ENCODE peak calls at places on chromosomes 6 and 20, in six cellular contexts. J, H, L, X, E and I are unnamed samples.

GRCh38 chr6:166483556-166484250 is 101.0 kb upstream of the MPC1 start:
- DNase-seq in E (no peak), X (no peak), H (no peak), L (no peak), J (no peak), I (no peak)

GRCh38 chr6:109052852-109053251 is 41.8 kb downstream of the SESN1 start:
- DNase-seq in X (no peak), E (no peak), L (no peak), H (no peak), J (no peak), I (no peak)

GRCh38 chr6:10411131-10411914 is 3.6 kb downstream of the TFAP2A start:
- DNase-seq in E (no peak), J (no peak), L (no peak), H (no peak), X (no peak), I (no peak)

GRCh38 chr20:366042-366718 is 14.4 kb upstream of the TRIB3 start:
- DNase-seq in X (no peak), J (no peak), L (no peak), H (no peak), E (no peak), I (no peak)

GRCh38 chr6:167350731-167351655 is 26.1 kb downstream of the TTLL2 start:
- DNase-seq in E (no peak), H (peak; percentile 68), J (peak; percentile 77), L (peak; percentile 88), X (peak; percentile 56), I (peak; percentile 60)

GRCh38 chr20:24106155-24106800 is 117.7 kb upstream of the GGTLC1 start:
- DNase-seq in L (no peak), J (no peak), E (no peak), H (no peak), X (no peak), I (no peak)

GRCh38 chr20:51365670-51366069 is 176.8 kb downstream of the NFATC2 start:
- DNase-seq in J (no peak), L (no peak), E (peak; percentile 92), H (no peak), X (peak; percentile 78), I (no peak)

GRCh38 chr6:155889405-155889804 is 433.8 kb upstream of the NOX3 start:
- DNase-seq in L (no peak), X (no peak), J (no peak), E (no peak), H (no peak), I (no peak)

GRCh38 chr20:34331838-34332237 is 28.7 kb upstream of the AHCY start:
- DNase-seq in J (no peak), H (no peak), X (no peak), E (no peak), L (no peak), I (no peak)

GRCh38 chr6:124066995-124067552 is 263.4 kb downstream of the NKAIN2 start:
- DNase-seq in H (no peak), J (no peak), E (no peak), L (no peak), X (no peak), I (no peak)
- TF ChIP-seq CTCF in H (no peak), J (no peak), E (no peak), L (no peak), X (no peak), I (no peak)

DNA sequence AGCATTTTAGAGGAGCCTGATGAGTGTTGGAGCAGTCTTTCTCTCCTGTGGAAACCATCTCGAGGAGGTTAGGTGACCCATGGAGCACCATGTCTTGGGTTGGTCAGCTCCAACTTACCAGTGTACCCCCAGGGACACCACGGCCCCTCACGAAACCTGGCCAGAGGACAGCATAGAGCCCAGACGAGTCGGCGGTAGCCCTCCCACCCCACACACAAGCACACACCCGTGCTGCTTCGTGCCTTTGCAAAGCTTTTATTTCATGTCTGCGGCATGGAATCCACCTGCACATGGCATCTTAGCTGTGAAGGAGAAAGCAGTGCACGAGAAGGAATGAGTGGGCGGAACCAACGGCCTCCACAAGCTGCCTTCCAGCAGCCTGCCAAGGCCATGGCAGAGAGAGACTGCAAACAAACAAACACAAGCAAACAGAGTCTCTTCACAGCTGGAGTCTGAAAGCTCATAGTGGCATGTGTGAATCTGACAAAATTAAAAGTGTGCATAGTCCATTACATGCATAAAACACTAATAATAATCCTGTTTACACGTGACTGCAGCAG is 53.6 kb downstream of the EZR start:
- DNase-seq in H (no peak), X (no peak), E (no peak), J (no peak), L (no peak), I (no peak)
- TF ChIP-seq CTCF in H (no peak), X (no peak), E (no peak), J (no peak), L (no peak), I (no peak)

DNA sequence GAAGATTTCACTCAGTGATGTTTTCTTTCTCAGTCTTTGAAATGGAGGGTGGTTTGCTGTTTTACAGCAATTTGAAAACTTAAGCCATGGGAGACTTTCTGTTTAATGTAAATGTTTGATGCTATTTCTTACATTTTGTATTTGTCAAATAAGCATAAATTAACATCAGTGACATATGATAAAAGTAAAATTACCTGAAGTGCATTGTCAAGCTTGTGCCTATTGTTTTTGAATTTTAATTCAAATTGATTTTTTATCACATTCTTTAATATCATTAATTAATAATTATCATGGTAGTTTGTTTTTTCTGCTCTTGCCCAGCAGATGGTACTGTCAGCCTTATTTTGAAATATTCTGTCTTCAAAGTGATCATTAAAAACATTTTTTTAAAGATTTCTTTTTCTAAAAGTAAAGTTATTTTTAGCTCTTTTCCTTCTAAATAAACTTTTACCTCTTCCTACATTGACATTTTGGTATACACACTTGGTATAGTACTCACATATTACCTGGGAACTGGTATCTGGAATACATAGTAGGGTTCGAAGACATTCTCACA is 29.1 kb downstream of the L3MBTL3 start:
- DNase-seq in L (no peak), X (no peak), J (no peak), E (peak; percentile 7), H (no peak), I (no peak)
- TF ChIP-seq CTCF in L (no peak), X (no peak), J (no peak), E (peak; percentile 50), H (peak; percentile 22), I (no peak)

GRCh38 chr6:61886608-61887259 is 399.3 kb downstream of the KHDRBS2 start:
- DNase-seq in L (no peak), E (no peak), J (no peak), H (no peak), X (no peak), I (no peak)
- TF ChIP-seq CTCF in L (no peak), E (no peak), J (no peak), H (peak; percentile 20), X (no peak), I (no peak)

GRCh38 chr6:89536230-89536629 is 102.3 kb downstream of the LYRM2 start:
- DNase-seq in H (no peak), X (no peak), L (no peak), E (no peak), J (no peak), I (no peak)
- TF ChIP-seq CTCF in H (no peak), X (no peak), L (no peak), E (no peak), J (no peak), I (no peak)

DNA sequence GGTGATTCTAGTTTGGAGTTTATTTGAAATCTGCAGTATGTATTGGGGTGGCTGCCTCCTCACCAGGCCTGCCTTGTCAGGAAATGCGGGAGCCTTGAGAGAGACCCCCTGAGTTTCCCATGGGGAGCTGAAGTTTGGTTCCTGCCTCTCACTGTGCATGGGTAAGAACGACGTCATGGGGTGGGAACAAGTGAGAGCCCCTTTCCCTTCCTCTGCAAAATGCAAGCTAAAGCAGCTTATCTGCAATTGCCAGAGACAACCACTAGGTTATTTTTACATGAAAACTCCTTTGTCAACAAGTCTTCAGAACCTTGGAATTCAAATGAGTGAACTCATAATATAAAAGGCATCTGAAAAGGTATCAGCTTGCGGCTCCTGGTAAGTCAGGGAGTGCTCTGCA is 58.4 kb downstream of the TMEM170B start:
- DNase-seq in J (no peak), L (peak; percentile 19), X (no peak), E (peak; percentile 34), H (no peak), I (no peak)
- TF ChIP-seq CTCF in J (no peak), L (peak; percentile 77), X (peak; percentile 45), E (peak; percentile 17), H (no peak), I (no peak)

GRCh38 chr20:22339091-22339881 is 245.1 kb downstream of the FOXA2 start:
- DNase-seq in H (peak; percentile 60), X (peak; percentile 79), J (peak; percentile 63), E (peak; percentile 63), L (peak; percentile 70), I (no peak)
- TF ChIP-seq CTCF in H (peak; percentile 73), X (peak; percentile 60), J (peak; percentile 89), E (peak; percentile 68), L (peak; percentile 93), I (peak; percentile 73)

GRCh38 chr6:49548613-49549304 is 1.7 kb upstream of the C6orf141 start:
- DNase-seq in E (no peak), H (no peak), L (no peak), J (no peak), X (no peak), I (no peak)
- TF ChIP-seq CTCF in E (no peak), H (no peak), L (no peak), J (no peak), X (peak; percentile 13), I (no peak)